ENCODE peak calls at places on chromosomes 5 and 9, in four cellular contexts. J, E, X and Z are unnamed samples.

GRCh38 chr5:7763621-7764072 is 87.3 kb downstream of the CFAP90 start:
- DNase-seq in J (no peak), X (no peak), E (no peak), Z (no peak)

GRCh38 chr5:72410896-72411295 is 90.7 kb downstream of the PTCD2 start:
- DNase-seq in X (no peak), J (no peak), E (no peak), Z (no peak)

GRCh38 chr5:138661342-138661975 is 86.3 kb upstream of the HSPA9 start:
- DNase-seq in X (no peak), E (no peak), J (no peak), Z (no peak)

GRCh38 chr9:122112238-122112637 is 19.1 kb upstream of the TTLL11 start:
- DNase-seq in X (no peak), J (no peak), E (no peak), Z (no peak)

GRCh38 chr5:74326571-74327338 is 313.8 kb downstream of the ENC1 start:
- DNase-seq in E (peak), X (peak), J (no peak), Z (peak)

GRCh38 chr5:159156839-159157238 is 52.5 kb downstream of the RNF145 start:
- DNase-seq in X (peak), E (peak), J (peak), Z (no peak)

GRCh38 chr5:73482383-73483193 is 15.7 kb upstream of the BTF3 start:
- DNase-seq in E (peak), J (no peak), X (peak), Z (no peak)

GRCh38 chr9:93254061-93254481 is 70.1 kb downstream of the WNK2 start:
- DNase-seq in E (no peak), X (no peak), J (no peak), Z (no peak)

GRCh38 chr5:90000351-90000750 is 409.2 kb downstream of the CETN3 start:
- DNase-seq in X (no peak), E (no peak), J (no peak), Z (no peak)

GRCh38 chr5:6401410-6401809 is 23.1 kb upstream of the MED10 start:
- DNase-seq in J (no peak), X (no peak), E (no peak), Z (no peak)

GRCh38 chr9:108134501-108135128 is 645.0 kb upstream of the KLF4 start:
- DNase-seq in X (no peak), E (no peak), J (no peak), Z (no peak)

GRCh38 chr5:108379722-108380530 is 2.0 kb downstream of the FBXL17 start:
- DNase-seq in J (no peak), X (no peak), E (no peak), Z (no peak)

GRCh38 chr5:147782053-147783028 is at the start of gene JAKMIP2:
- DNase-seq in E (peak), X (peak), J (peak), Z (no peak)

GRCh38 chr5:148733601-148734438 is 79.5 kb upstream of the HTR4 start:
- DNase-seq in E (peak), J (peak), X (peak), Z (peak)

GRCh38 chr5:130549884-130550552 is 615.0 kb downstream of the HINT1 start:
- DNase-seq in E (no peak), J (no peak), X (peak), Z (no peak)

GRCh38 chr5:84450617-84451414 is 66.1 kb upstream of the EDIL3 start:
- DNase-seq in E (peak), X (peak), J (no peak), Z (no peak)

GRCh38 chr9:130237763-130238524 is 27.6 kb upstream of the HMCN2 start:
- DNase-seq in E (no peak), X (no peak), J (no peak), Z (no peak)